ENCODE peak calls at places on chromosome 15, in six cellular contexts. A is lower lobe of right lung, D is hepatocyte, T is AG04450, K is IMR-90, Z is right atrium auricular region. J is an unnamed sample. For H3K27me3, the result is how much of the 10 kb centered on the place peaks cover.

GRCh38 chr15:51924146-51925068 is 47.2 kb downstream of the LEO1 start:
- DNase-seq in A (no peak), D (no peak), T (no peak), K (no peak), Z (no peak), J (no peak)

GRCh38 chr15:80547264-80547663 is 143.1 kb downstream of the ARNT2 start:
- DNase-seq in A (no peak), D (no peak), T (no peak), K (no peak), Z (no peak), J (no peak)

GRCh38 chr15:56929389-56929788 is 10.9 kb downstream of the TCF12 start:
- DNase-seq in A (no peak), D (peak), T (no peak), K (peak), Z (no peak), J (no peak)

GRCh38 chr15:69852482-69853275 is 245.0 kb downstream of the TLE3 start:
- DNase-seq in A (no peak), D (no peak), T (no peak), K (peak), Z (no peak), J (peak)

GRCh38 chr15:93048426-93048721 is 40.6 kb downstream of the RGMA start:
- DNase-seq in A (no peak), D (no peak), T (no peak), K (no peak), Z (no peak), J (no peak)

GRCh38 chr15:61137139-61137792 is 91.8 kb downstream of the RORA start:
- DNase-seq in A (no peak), D (no peak), T (no peak), K (no peak), Z (no peak), J (no peak)

GRCh38 chr15:85757073-85757938 is 37.4 kb downstream of the KLHL25 start:
- DNase-seq in A (no peak), D (no peak), T (no peak), K (no peak), Z (no peak), J (no peak)

GRCh38 chr15:98505611-98506031 is 142.7 kb upstream of the IGF1R start:
- DNase-seq in A (no peak), D (no peak), T (no peak), K (no peak), Z (peak), J (no peak)

GRCh38 chr15:100831466-100831865 is 48.2 kb upstream of the ALDH1A3 start:
- DNase-seq in A (no peak), D (no peak), T (no peak), K (no peak), Z (no peak), J (no peak)

GRCh38 chr15:45457641-45458539 is 64.7 kb downstream of the SLC30A4 start:
- DNase-seq in A (peak), D (peak), T (peak), K (peak), Z (peak), J (no peak)

GRCh38 chr15:61499371-61499770 is 270.3 kb upstream of the RORA start:
- DNase-seq in A (no peak), D (no peak), T (no peak), K (no peak), Z (no peak), J (no peak)

GRCh38 chr15:92328207-92328606 is 65.5 kb upstream of the ST8SIA2 start:
- DNase-seq in A (no peak), D (no peak), T (no peak), K (no peak), Z (no peak), J (no peak)

GRCh38 chr15:75037685-75038084 is 14.3 kb downstream of the PPCDC start:
- DNase-seq in A (no peak), D (no peak), T (no peak), K (no peak), Z (no peak), J (no peak)

GRCh38 chr15:87631093-87631492 is 625.4 kb downstream of the NTRK3 start:
- DNase-seq in A (no peak), D (no peak), T (no peak), K (no peak), Z (no peak), J (no peak)

GRCh38 chr15:80160570-80161156 is 7.9 kb downstream of the FAH start:
- DNase-seq in A (peak), D (peak), T (peak), K (peak), Z (peak), J (peak)

GRCh38 chr15:52331490-52332240 is 36.1 kb upstream of the MYO5C start:
- DNase-seq in A (no peak), D (peak), T (no peak), K (peak), Z (no peak), J (no peak)

GRCh38 chr15:91491131-91491950 is 362.2 kb upstream of the SLCO3A1 start:
- DNase-seq in A (no peak), D (no peak), T (no peak), K (peak), Z (no peak), J (no peak)

GRCh38 chr15:61910839-61911369 is 149.3 kb downstream of the VPS13C start:
- DNase-seq in A (no peak), D (no peak), T (peak), K (peak), Z (no peak), J (no peak)

GRCh38 chr15:81108427-81108826 is 25.6 kb upstream of the CFAP161 start:
- DNase-seq in A (no peak), D (no peak), T (no peak), K (no peak), Z (no peak), J (no peak)

GRCh38 chr15:51853987-51854386 is 24.5 kb downstream of the TMOD3 start:
- DNase-seq in A (no peak), D (no peak), T (no peak), K (peak), Z (no peak), J (no peak)

GRCh38 chr15:53808058-53808703 is 48.7 kb upstream of the WDR72 start:
- DNase-seq in A (no peak), D (no peak), T (no peak), K (no peak), Z (no peak), J (no peak)

GRCh38 chr15:41819455-41820050 is 8.3 kb upstream of the JMJD7 start:
- DNase-seq in A (no peak), D (no peak), T (no peak), K (no peak), Z (no peak), J (no peak)

DNA sequence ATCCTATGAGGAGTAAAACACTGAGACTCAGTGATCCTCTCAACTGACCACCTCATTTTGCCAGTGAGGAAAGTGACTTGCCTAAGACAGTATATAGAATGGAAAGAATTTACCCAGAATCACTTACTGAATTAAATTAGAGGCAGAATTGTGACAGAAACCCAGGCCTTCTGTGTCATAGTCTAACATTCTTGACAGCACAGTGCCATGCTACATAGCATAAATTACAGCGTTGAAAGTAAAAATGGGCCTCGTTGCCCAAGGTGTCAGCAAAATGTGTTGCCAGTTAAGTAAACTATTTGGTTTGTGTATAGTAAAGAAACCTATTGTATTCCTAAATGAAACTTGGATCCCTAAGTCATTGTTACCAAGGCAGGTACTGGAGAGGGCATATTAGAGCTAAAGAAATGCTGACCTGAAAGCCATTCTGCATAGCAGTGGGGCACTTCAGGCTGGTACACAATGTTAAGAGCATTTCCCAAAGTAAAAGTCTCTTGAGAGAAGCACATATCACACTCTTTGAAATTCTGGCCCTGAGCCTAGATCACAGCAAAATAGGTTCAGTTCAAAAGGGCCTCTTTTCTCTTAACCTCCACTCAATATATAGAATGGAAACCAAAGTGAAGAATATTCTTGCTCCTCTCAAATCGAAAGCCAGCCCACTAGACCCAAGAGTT is 53.8 kb downstream of the HMG20A start:
- DNase-seq in A (no peak), D (no peak), T (no peak), K (no peak), Z (no peak), J (no peak)
- H3K4me3 ChIP-seq in A (no peak), D (no peak), T (no peak), K (no peak), Z (no peak), J (no peak)

GRCh38 chr15:31367021-31367729 is 40.5 kb downstream of the KLF13 start:
- DNase-seq in A (peak), D (no peak), T (no peak), K (no peak), Z (no peak), J (no peak)

GRCh38 chr15:31367730-31368344 is 41.2 kb downstream of the KLF13 start:
- DNase-seq in A (peak), D (no peak), T (no peak), K (no peak), Z (no peak), J (no peak)

GRCh38 chr15:31365655-31366127 is 39.1 kb downstream of the KLF13 start:
- DNase-seq in A (peak), D (peak), T (peak), K (peak), Z (peak), J (peak)

GRCh38 chr15:31365032-31365654 is 38.5 kb downstream of the KLF13 start:
- DNase-seq in A (no peak), D (no peak), T (no peak), K (no peak), Z (no peak), J (no peak)

DNA sequence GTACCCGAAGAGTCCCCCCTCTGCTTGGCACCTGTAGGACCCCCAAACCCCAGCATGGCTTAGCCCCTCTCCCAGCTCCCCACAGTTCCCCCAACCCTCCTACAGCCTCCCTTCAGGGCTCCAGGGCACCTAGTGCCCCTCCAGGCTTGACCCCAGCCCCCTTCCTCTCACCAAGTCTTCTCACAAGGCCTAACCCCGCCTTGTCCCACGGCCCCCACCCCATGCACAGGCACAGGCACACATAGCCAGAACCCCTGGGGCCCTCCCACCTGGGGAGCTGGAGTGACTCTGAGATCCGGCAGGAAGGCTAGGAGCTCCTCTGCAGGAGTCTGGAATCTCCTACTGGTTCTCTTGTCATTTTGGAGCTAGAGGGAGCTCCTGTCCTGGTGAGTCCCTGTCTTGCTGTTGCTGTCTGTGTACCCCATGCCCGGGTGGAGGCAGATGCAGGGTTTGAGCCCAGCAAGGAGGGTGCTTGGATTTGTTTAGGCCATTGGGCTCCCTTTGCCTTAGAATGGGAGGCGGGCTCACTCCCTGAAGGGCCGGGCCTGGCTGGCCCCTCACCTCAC is 39.6 kb downstream of the KLF13 start:
- DNase-seq in A (peak), D (no peak), T (no peak), K (no peak), Z (no peak), J (no peak)
- TF ChIP-seq CTCF in A (no peak), D (no peak), T (no peak), K (no peak), Z (no peak), J (no peak)

GRCh38 chr15:58053236-58054153 is 12.0 kb downstream of the ALDH1A2 start:
- DNase-seq in A (no peak), D (no peak), T (no peak), K (no peak), Z (no peak), J (no peak)

GRCh38 chr15:58058729-58059128 is 6.8 kb downstream of the ALDH1A2 start:
- DNase-seq in A (no peak), D (no peak), T (no peak), K (no peak), Z (no peak), J (no peak)

GRCh38 chr15:58057559-58057958 is 8.0 kb downstream of the ALDH1A2 start:
- DNase-seq in A (no peak), D (no peak), T (no peak), K (no peak), Z (no peak), J (no peak)

GRCh38 chr15:58058068-58058467 is 7.4 kb downstream of the ALDH1A2 start:
- DNase-seq in A (no peak), D (no peak), T (no peak), K (no peak), Z (no peak), J (no peak)

GRCh38 chr15:58056015-58056414 is 9.5 kb downstream of the ALDH1A2 start:
- DNase-seq in A (no peak), D (no peak), T (no peak), K (no peak), Z (no peak), J (no peak)
- H3K27me3 ChIP-seq in A (under half), D (under half), T (under half), K (under half), Z (under half), J (under half)

GRCh38 chr15:94845391-94845718 is 614.0 kb downstream of the MCTP2 start:
- DNase-seq in A (no peak), D (no peak), T (no peak), K (no peak), Z (no peak), J (no peak)
- H3K4me3 ChIP-seq in A (peak), D (no peak), T (peak), K (no peak), Z (peak), J (no peak)